ENCODE peak calls at places on chromosomes 11 and 22, in five cellular contexts. N, B, H, J and F are unnamed samples.

GRCh38 chr22:30910358-30910757 is 58.2 kb downstream of the MORC2 start:
- DNase-seq in N (no peak), B (no peak), H (no peak), J (no peak), F (no peak)

GRCh38 chr11:69910519-69911309 is 91.5 kb upstream of the FGF3 start:
- DNase-seq in N (no peak), B (no peak), H (no peak), J (no peak), F (no peak)

GRCh38 chr22:40202225-40202944 is 24.7 kb downstream of the TNRC6B start:
- DNase-seq in N (no peak), B (no peak), H (no peak), J (no peak), F (no peak)

GRCh38 chr11:84628871-84629625 is 998.1 kb downstream of the DLG2 start:
- DNase-seq in N (no peak), B (no peak), H (no peak), J (no peak), F (no peak)

GRCh38 chr22:46614070-46614931 is 5.9 kb upstream of the GRAMD4 start:
- DNase-seq in N (no peak), B (peak), H (no peak), J (peak), F (peak)

GRCh38 chr11:61913699-61914395 is 3.5 kb downstream of the RAB3IL1 start:
- DNase-seq in N (no peak), B (no peak), H (peak), J (no peak), F (no peak)

GRCh38 chr11:17642980-17643379 is 76.4 kb upstream of the MYOD1 start:
- DNase-seq in N (no peak), B (no peak), H (no peak), J (no peak), F (no peak)

GRCh38 chr22:35894937-35895708 is 133.5 kb downstream of the RBFOX2 start:
- DNase-seq in N (no peak), B (no peak), H (no peak), J (no peak), F (no peak)

GRCh38 chr11:65389294-65389980 is 3.0 kb downstream of the FRMD8 start:
- DNase-seq in N (no peak), B (no peak), H (no peak), J (no peak), F (no peak)

GRCh38 chr11:117639601-117640000 is 157.4 kb downstream of the DSCAML1 start:
- DNase-seq in N (no peak), B (no peak), H (no peak), J (no peak), F (no peak)

GRCh38 chr22:17999851-18000250 is 24.5 kb downstream of the MICAL3 start:
- DNase-seq in N (no peak), B (no peak), H (no peak), J (no peak), F (no peak)

GRCh38 chr11:20342347-20343279 is 20.9 kb upstream of the HTATIP2 start:
- DNase-seq in N (no peak), B (no peak), H (no peak), J (no peak), F (no peak)

GRCh38 chr11:67032830-67033555 is 10.1 kb downstream of the SYT12 start:
- DNase-seq in N (no peak), B (no peak), H (peak), J (no peak), F (no peak)

GRCh38 chr22:26585104-26585790 is 4.7 kb downstream of the TPST2 start:
- DNase-seq in N (no peak), B (no peak), H (no peak), J (no peak), F (no peak)

GRCh38 chr11:2525941-2526807 is 81.4 kb downstream of the KCNQ1 start:
- DNase-seq in N (no peak), B (no peak), H (peak), J (no peak), F (no peak)

GRCh38 chr11:126992804-126993111 is 7.8 kb downstream of the KIRREL3 start:
- DNase-seq in N (no peak), B (no peak), H (no peak), J (no peak), F (no peak)

GRCh38 chr11:8002676-8003075 is 15.5 kb downstream of the EIF3F start:
- DNase-seq in N (no peak), B (no peak), H (no peak), J (no peak), F (no peak)

GRCh38 chr11:14443642-14444041 is 56.0 kb downstream of the COPB1 start:
- DNase-seq in N (no peak), B (no peak), H (no peak), J (no peak), F (no peak)

GRCh38 chr11:73391665-73392064 is 15.5 kb downstream of the RELT start:
- DNase-seq in N (no peak), B (no peak), H (no peak), J (no peak), F (no peak)

GRCh38 chr11:14642453-14642852 is 1.2 kb upstream of the PDE3B start:
- DNase-seq in N (no peak), B (no peak), H (no peak), J (no peak), F (no peak)

GRCh38 chr11:80414766-80415165 is 973.9 kb upstream of the TENM4 start:
- DNase-seq in N (no peak), B (no peak), H (no peak), J (no peak), F (no peak)

GRCh38 chr11:29024386-29024785 is 916.2 kb downstream of the METTL15 start:
- DNase-seq in N (no peak), B (no peak), H (no peak), J (no peak), F (no peak)

GRCh38 chr11:2105536-2105935 is 33.7 kb downstream of the IGF2 start:
- DNase-seq in N (no peak), B (no peak), H (no peak), J (no peak), F (no peak)

GRCh38 chr11:70466596-70466995 is 68.3 kb downstream of the CTTN start:
- DNase-seq in N (no peak), B (no peak), H (no peak), J (no peak), F (no peak)

GRCh38 chr22:25763239-25763777 is 21.3 kb downstream of the MYO18B start:
- DNase-seq in N (no peak), B (no peak), H (no peak), J (no peak), F (no peak)

GRCh38 chr11:65785329-65786007 is 1.4 kb upstream of the OVOL1 start:
- DNase-seq in N (no peak), B (no peak), H (no peak), J (no peak), F (no peak)

GRCh38 chr11:33268945-33269567 is 11.9 kb downstream of the HIPK3 start:
- DNase-seq in N (no peak), B (no peak), H (no peak), J (no peak), F (no peak)

GRCh38 chr11:106231591-106231990 is 154.1 kb downstream of the AASDHPPT start:
- DNase-seq in N (no peak), B (no peak), H (no peak), J (no peak), F (no peak)

GRCh38 chr11:122108192-122108799 is 7.7 kb downstream of the BLID start:
- DNase-seq in N (no peak), B (peak), H (no peak), J (no peak), F (no peak)

GRCh38 chr22:25081409-25081824 is 118.2 kb upstream of the CRYBB3 start:
- DNase-seq in N (no peak), B (peak), H (no peak), J (peak), F (peak)

GRCh38 chr11:33052241-33052640 is 12.9 kb downstream of the TCP11L1 start:
- DNase-seq in N (no peak), B (no peak), H (no peak), J (no peak), F (no peak)

GRCh38 chr11:115126515-115127208 is 377.6 kb downstream of the CADM1 start:
- DNase-seq in N (no peak), B (no peak), H (no peak), J (no peak), F (no peak)

GRCh38 chr11:105673089-105673488 is 63.2 kb downstream of the GRIA4 start:
- DNase-seq in N (no peak), B (no peak), H (no peak), J (peak), F (no peak)